ENCODE peak calls at places on chromosomes 6 and 20, in five cellular contexts. One of them, this sample, is unnamed.

GRCh38 chr20:43722153-43722505 is 4.7 kb downstream of the GTSF1L start:
- DNase-seq in A549: no peak
- DNase-seq in HepG2: no peak
- DNase-seq in uterus: no peak
- DNase-seq in AG04450: no peak
- DNase-seq in this sample: peak

GRCh38 chr20:5991623-5992441 is 41.4 kb downstream of the MCM8 start:
- DNase-seq in HepG2: no peak
- DNase-seq in A549: no peak
- DNase-seq in uterus: no peak
- DNase-seq in AG04450: no peak
- DNase-seq in this sample: no peak

GRCh38 chr20:45497971-45498494 is 17.4 kb downstream of the SPINT3 start:
- DNase-seq in uterus: no peak
- DNase-seq in HepG2: no peak
- DNase-seq in A549: no peak
- DNase-seq in AG04450: no peak
- DNase-seq in this sample: no peak

GRCh38 chr6:138724015-138724414 is 49.6 kb upstream of the CCDC28A start:
- DNase-seq in HepG2: peak
- DNase-seq in AG04450: no peak
- DNase-seq in uterus: no peak
- DNase-seq in A549: no peak
- DNase-seq in this sample: no peak

GRCh38 chr20:16955971-16956370 is 207.8 kb downstream of the OTOR start:
- DNase-seq in A549: no peak
- DNase-seq in uterus: no peak
- DNase-seq in AG04450: no peak
- DNase-seq in HepG2: no peak
- DNase-seq in this sample: no peak

GRCh38 chr6:127547909-127548649 is 28.9 kb upstream of the C6orf58 start:
- DNase-seq in A549: no peak
- DNase-seq in HepG2: no peak
- DNase-seq in uterus: no peak
- DNase-seq in AG04450: no peak
- DNase-seq in this sample: no peak

GRCh38 chr6:135750081-135750480 is 101.4 kb upstream of the PDE7B start:
- DNase-seq in AG04450: no peak
- DNase-seq in A549: no peak
- DNase-seq in HepG2: no peak
- DNase-seq in uterus: no peak
- DNase-seq in this sample: no peak

GRCh38 chr6:41640436-41640835 is 2.2 kb downstream of the MDFI start:
- DNase-seq in AG04450: no peak
- DNase-seq in A549: no peak
- DNase-seq in uterus: no peak
- DNase-seq in HepG2: no peak
- DNase-seq in this sample: no peak

GRCh38 chr6:53855940-53856339 is 61.1 kb downstream of the LRRC1 start:
- DNase-seq in A549: no peak
- DNase-seq in AG04450: no peak
- DNase-seq in HepG2: no peak
- DNase-seq in uterus: no peak
- DNase-seq in this sample: no peak

DNA sequence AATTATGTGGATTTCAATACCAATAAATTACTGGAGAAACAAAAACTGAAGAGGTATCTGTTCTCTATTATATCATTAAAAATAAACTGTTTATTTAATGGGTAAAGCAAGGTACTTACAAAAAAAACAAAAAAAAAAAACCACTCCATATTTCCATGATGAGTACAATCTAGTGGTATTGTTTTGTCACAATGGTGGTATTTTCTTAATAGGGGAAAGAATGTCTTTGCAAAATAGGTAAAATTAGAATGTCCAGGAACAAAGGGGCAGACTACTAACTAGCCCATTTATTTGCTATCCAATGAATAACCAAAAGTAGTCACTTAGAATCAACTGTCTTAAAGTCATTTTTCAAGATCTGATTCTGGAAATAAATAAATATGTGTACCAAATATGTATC is 92.0 kb downstream of the ARHGAP18 start:
- DNase-seq in HepG2: no peak
- DNase-seq in AG04450: no peak
- DNase-seq in uterus: no peak
- DNase-seq in A549: no peak
- DNase-seq in this sample: no peak
- H3K4me3 ChIP-seq in HepG2: no peak
- H3K4me3 ChIP-seq in AG04450: no peak
- H3K4me3 ChIP-seq in uterus: no peak
- H3K4me3 ChIP-seq in A549: no peak
- H3K4me3 ChIP-seq in this sample: no peak

DNA sequence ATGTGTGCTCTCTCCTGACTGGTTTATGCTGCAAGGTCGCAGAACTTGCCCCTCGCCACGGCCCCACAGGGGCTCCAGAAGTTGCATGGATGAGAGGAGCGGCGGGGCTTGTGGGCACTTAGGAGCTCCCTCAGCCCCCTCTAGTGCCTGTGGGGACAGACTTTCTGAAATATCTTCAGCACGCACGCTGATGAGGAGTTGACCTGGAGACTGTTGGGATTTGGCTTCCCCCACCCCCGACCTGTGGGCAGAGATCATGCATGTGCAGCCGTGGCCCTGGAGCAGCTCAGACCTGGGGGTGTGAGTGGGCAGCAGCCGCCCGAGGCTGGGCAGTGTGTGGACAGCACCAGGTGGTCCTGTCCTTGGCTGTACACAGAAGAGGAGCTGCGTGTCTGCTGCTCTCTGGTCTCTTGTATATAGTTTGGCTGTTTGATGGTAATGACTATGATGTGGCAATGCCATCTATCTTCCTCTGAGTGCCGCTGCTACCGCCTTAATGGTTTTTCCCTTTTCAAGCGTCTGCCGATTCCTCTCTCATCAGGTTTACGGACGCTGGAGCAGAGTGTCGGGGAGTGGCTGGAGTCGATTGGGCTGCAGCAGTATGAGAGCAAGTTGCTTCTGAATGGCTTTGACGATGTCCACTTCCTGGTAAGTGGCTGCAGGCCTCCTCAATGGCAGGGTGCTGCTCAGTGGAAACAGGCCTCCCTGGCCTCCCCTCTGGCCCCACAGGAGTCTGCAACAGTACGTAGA is 81.4 kb downstream of the TCP11 start:
- DNase-seq in HepG2: no peak
- DNase-seq in AG04450: no peak
- DNase-seq in uterus: no peak
- DNase-seq in A549: no peak
- DNase-seq in this sample: no peak
- H3K27ac ChIP-seq in HepG2: no peak
- H3K27ac ChIP-seq in AG04450: no peak
- H3K27ac ChIP-seq in uterus: no peak
- H3K27ac ChIP-seq in A549: no peak
- H3K27ac ChIP-seq in this sample: no peak

DNA sequence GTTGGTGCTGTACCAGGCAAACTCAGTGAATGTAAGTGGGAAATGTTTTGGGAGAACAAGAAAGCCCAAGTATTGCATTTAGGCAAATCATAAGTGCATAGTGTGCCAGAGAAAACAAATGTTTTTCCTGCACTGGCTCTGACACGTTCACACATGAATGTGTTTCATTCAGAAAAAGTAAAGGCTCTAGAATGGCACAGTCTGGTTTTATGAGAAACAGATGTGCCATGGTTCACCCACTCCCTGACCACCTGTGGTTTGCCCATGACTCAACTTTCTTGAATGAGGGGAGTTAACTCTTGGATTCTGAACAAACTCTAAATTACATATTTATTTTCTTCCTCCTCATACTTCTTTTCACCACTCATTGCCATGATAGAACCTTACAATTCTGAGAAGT is 126.9 kb downstream of the KCNQ5 start:
- DNase-seq in A549: no peak
- DNase-seq in uterus: no peak
- DNase-seq in HepG2: no peak
- DNase-seq in AG04450: peak
- DNase-seq in this sample: no peak
- H3K4me3 ChIP-seq in A549: no peak
- H3K4me3 ChIP-seq in uterus: no peak
- H3K4me3 ChIP-seq in HepG2: no peak
- H3K4me3 ChIP-seq in AG04450: no peak
- H3K4me3 ChIP-seq in this sample: no peak

GRCh38 chr20:41174373-41174772 is 37.0 kb downstream of the PLCG1 start:
- DNase-seq in HepG2: no peak
- DNase-seq in A549: no peak
- DNase-seq in AG04450: no peak
- DNase-seq in uterus: peak
- DNase-seq in this sample: no peak

GRCh38 chr20:41176711-41177552 is 39.6 kb downstream of the PLCG1 start:
- DNase-seq in A549: no peak
- DNase-seq in AG04450: no peak
- DNase-seq in uterus: no peak
- DNase-seq in HepG2: no peak
- DNase-seq in this sample: no peak

GRCh38 chr20:41174782-41175181 is 37.4 kb downstream of the PLCG1 start:
- DNase-seq in uterus: peak
- DNase-seq in HepG2: no peak
- DNase-seq in A549: no peak
- DNase-seq in AG04450: no peak
- DNase-seq in this sample: peak

GRCh38 chr20:41175201-41175651 is 37.9 kb downstream of the PLCG1 start:
- DNase-seq in A549: no peak
- DNase-seq in HepG2: no peak
- DNase-seq in AG04450: no peak
- DNase-seq in uterus: no peak
- DNase-seq in this sample: no peak

DNA sequence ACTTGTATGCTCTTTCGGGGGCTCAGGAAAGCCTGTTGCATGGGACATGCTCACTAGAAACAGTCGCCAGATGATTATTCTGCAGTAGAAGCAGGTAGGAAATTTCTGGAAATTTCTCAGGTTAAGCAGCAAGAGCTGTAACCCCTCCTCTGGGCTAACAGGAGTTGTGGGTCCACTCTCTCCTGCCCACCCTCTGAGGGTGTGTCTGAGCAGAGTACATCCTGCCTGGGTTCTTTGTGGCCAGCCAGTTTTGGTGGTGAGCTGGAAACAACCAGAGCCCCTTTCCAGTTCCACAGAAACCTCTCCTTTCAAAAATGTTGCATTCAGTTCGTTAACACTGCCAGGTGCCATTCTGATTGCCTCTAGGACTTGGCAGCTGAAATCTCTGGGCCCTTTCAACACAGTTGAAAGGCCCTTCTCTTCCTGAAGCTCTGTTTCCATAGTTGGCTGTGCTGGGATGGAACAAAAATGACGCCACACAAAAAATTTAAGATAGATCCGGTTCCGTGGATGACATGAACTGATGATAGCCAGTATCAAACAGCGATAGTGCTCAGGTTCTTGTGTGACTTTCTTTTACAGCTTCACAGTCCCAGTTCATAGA is 38.5 kb downstream of the PLCG1 start:
- DNase-seq in uterus: no peak
- DNase-seq in HepG2: no peak
- DNase-seq in A549: no peak
- DNase-seq in AG04450: no peak
- DNase-seq in this sample: no peak
- H3K27ac ChIP-seq in uterus: peak
- H3K27ac ChIP-seq in HepG2: no peak
- H3K27ac ChIP-seq in A549: no peak
- H3K27ac ChIP-seq in AG04450: peak
- H3K27ac ChIP-seq in this sample: no peak

GRCh38 chr6:166691741-166692140 is 64.7 kb upstream of the RPS6KA2 start:
- DNase-seq in HepG2: no peak
- DNase-seq in uterus: no peak
- DNase-seq in A549: no peak
- DNase-seq in AG04450: no peak
- DNase-seq in this sample: no peak
- H3K4me3 ChIP-seq in HepG2: no peak
- H3K4me3 ChIP-seq in uterus: no peak
- H3K4me3 ChIP-seq in A549: no peak
- H3K4me3 ChIP-seq in AG04450: no peak
- H3K4me3 ChIP-seq in this sample: no peak

DNA sequence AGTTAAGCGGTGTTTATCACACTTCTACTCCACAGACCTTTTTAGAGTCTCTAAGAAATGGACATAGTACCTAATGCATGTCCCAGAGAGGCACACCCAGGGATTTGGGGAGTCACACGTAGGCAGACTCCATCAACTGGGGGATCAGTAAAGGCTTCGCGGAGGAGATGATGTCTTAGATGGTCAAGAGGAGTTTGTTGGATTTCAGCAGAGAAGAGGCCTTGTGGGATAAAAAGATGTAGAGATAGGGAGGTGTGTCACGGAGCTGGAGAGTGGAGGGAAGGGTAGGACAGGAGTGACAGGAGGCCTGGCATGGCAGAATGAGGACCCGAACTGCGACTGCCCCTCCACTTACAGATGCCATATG is 9.1 kb downstream of the DYNLRB1 start:
- DNase-seq in uterus: no peak
- DNase-seq in AG04450: no peak
- DNase-seq in A549: no peak
- DNase-seq in HepG2: no peak
- DNase-seq in this sample: no peak
- H3K27ac ChIP-seq in uterus: peak
- H3K27ac ChIP-seq in AG04450: peak
- H3K27ac ChIP-seq in A549: peak
- H3K27ac ChIP-seq in HepG2: peak
- H3K27ac ChIP-seq in this sample: no peak

GRCh38 chr6:158758941-158759479 is 60.2 kb downstream of the EZR start:
- DNase-seq in HepG2: no peak
- DNase-seq in uterus: no peak
- DNase-seq in A549: no peak
- DNase-seq in AG04450: no peak
- DNase-seq in this sample: no peak
- H3K4me3 ChIP-seq in HepG2: no peak
- H3K4me3 ChIP-seq in uterus: no peak
- H3K4me3 ChIP-seq in A549: no peak
- H3K4me3 ChIP-seq in AG04450: no peak
- H3K4me3 ChIP-seq in this sample: no peak